ENCODE peak calls at places on chromosomes 11 and 22, in four cellular contexts. One of them, this sample, is unnamed.

GRCh38 chr11:87851234-87851633 is 324.0 kb downstream of the RAB38 start:
- DNase-seq in NCI-H2081: no peak
- DNase-seq in stimulated activated CD8-positive, alpha-beta memory T cell treated with anti-CD3 and anti-CD28 coated beads, Interleukin-12 subunit alpha, Interleukin-12 subunit beta, amount 100 ng/mL, for 4 hours: no peak
- DNase-seq in CD8-positive, alpha-beta memory T cell: no peak
- DNase-seq in this sample: no peak

GRCh38 chr22:39251762-39252460 is 7.1 kb upstream of the PDGFB start:
- DNase-seq in CD8-positive, alpha-beta memory T cell: no peak
- DNase-seq in stimulated activated CD8-positive, alpha-beta memory T cell treated with anti-CD3 and anti-CD28 coated beads, Interleukin-12 subunit alpha, Interleukin-12 subunit beta, amount 100 ng/mL, for 4 hours: no peak
- DNase-seq in NCI-H2081: no peak
- DNase-seq in this sample: no peak

GRCh38 chr22:50190182-50190951 is 4.7 kb downstream of the TRABD start:
- DNase-seq in stimulated activated CD8-positive, alpha-beta memory T cell treated with anti-CD3 and anti-CD28 coated beads, Interleukin-12 subunit alpha, Interleukin-12 subunit beta, amount 100 ng/mL, for 4 hours: peak; percentile 68
- DNase-seq in CD8-positive, alpha-beta memory T cell: peak; percentile 72
- DNase-seq in NCI-H2081: peak; percentile 30
- DNase-seq in this sample: peak; percentile 17

GRCh38 chr22:30210235-30210831 is 36.2 kb downstream of the LIF start:
- DNase-seq in CD8-positive, alpha-beta memory T cell: no peak
- DNase-seq in NCI-H2081: no peak
- DNase-seq in stimulated activated CD8-positive, alpha-beta memory T cell treated with anti-CD3 and anti-CD28 coated beads, Interleukin-12 subunit alpha, Interleukin-12 subunit beta, amount 100 ng/mL, for 4 hours: no peak
- DNase-seq in this sample: no peak

GRCh38 chr22:31829505-31829904 is 75.7 kb downstream of the DEPDC5 start:
- DNase-seq in NCI-H2081: no peak
- DNase-seq in stimulated activated CD8-positive, alpha-beta memory T cell treated with anti-CD3 and anti-CD28 coated beads, Interleukin-12 subunit alpha, Interleukin-12 subunit beta, amount 100 ng/mL, for 4 hours: no peak
- DNase-seq in CD8-positive, alpha-beta memory T cell: no peak
- DNase-seq in this sample: peak; percentile 31

GRCh38 chr22:48658246-48658645 is 1169.4 kb downstream of the BRD1 start:
- DNase-seq in CD8-positive, alpha-beta memory T cell: no peak
- DNase-seq in stimulated activated CD8-positive, alpha-beta memory T cell treated with anti-CD3 and anti-CD28 coated beads, Interleukin-12 subunit alpha, Interleukin-12 subunit beta, amount 100 ng/mL, for 4 hours: no peak
- DNase-seq in NCI-H2081: no peak
- DNase-seq in this sample: no peak

GRCh38 chr11:60831501-60832079 is 10.3 kb upstream of the CCDC86 start:
- DNase-seq in stimulated activated CD8-positive, alpha-beta memory T cell treated with anti-CD3 and anti-CD28 coated beads, Interleukin-12 subunit alpha, Interleukin-12 subunit beta, amount 100 ng/mL, for 4 hours: no peak
- DNase-seq in CD8-positive, alpha-beta memory T cell: no peak
- DNase-seq in NCI-H2081: peak; percentile 31
- DNase-seq in this sample: peak; percentile 53

GRCh38 chr11:64891880-64892279 is 13.5 kb upstream of the EHD1 start:
- DNase-seq in NCI-H2081: no peak
- DNase-seq in stimulated activated CD8-positive, alpha-beta memory T cell treated with anti-CD3 and anti-CD28 coated beads, Interleukin-12 subunit alpha, Interleukin-12 subunit beta, amount 100 ng/mL, for 4 hours: no peak
- DNase-seq in CD8-positive, alpha-beta memory T cell: no peak
- DNase-seq in this sample: no peak

GRCh38 chr11:78935408-78936101 is 360.9 kb upstream of the NARS2 start:
- DNase-seq in stimulated activated CD8-positive, alpha-beta memory T cell treated with anti-CD3 and anti-CD28 coated beads, Interleukin-12 subunit alpha, Interleukin-12 subunit beta, amount 100 ng/mL, for 4 hours: no peak
- DNase-seq in CD8-positive, alpha-beta memory T cell: no peak
- DNase-seq in NCI-H2081: no peak
- DNase-seq in this sample: no peak

GRCh38 chr11:93843906-93844305 is 6.5 kb downstream of the VSTM5 start:
- DNase-seq in stimulated activated CD8-positive, alpha-beta memory T cell treated with anti-CD3 and anti-CD28 coated beads, Interleukin-12 subunit alpha, Interleukin-12 subunit beta, amount 100 ng/mL, for 4 hours: no peak
- DNase-seq in CD8-positive, alpha-beta memory T cell: no peak
- DNase-seq in NCI-H2081: no peak
- DNase-seq in this sample: no peak

GRCh38 chr11:2932850-2933251 is 3.6 kb upstream of the PHLDA2 start:
- DNase-seq in NCI-H2081: no peak
- DNase-seq in stimulated activated CD8-positive, alpha-beta memory T cell treated with anti-CD3 and anti-CD28 coated beads, Interleukin-12 subunit alpha, Interleukin-12 subunit beta, amount 100 ng/mL, for 4 hours: no peak
- DNase-seq in CD8-positive, alpha-beta memory T cell: no peak
- DNase-seq in this sample: no peak

GRCh38 chr11:116819049-116819448 is 4.1 kb downstream of the APOA4 start:
- DNase-seq in NCI-H2081: no peak
- DNase-seq in CD8-positive, alpha-beta memory T cell: no peak
- DNase-seq in stimulated activated CD8-positive, alpha-beta memory T cell treated with anti-CD3 and anti-CD28 coated beads, Interleukin-12 subunit alpha, Interleukin-12 subunit beta, amount 100 ng/mL, for 4 hours: no peak
- DNase-seq in this sample: no peak

GRCh38 chr11:77473801-77474508 is at the start of gene PAK1:
- DNase-seq in CD8-positive, alpha-beta memory T cell: peak; percentile 89
- DNase-seq in stimulated activated CD8-positive, alpha-beta memory T cell treated with anti-CD3 and anti-CD28 coated beads, Interleukin-12 subunit alpha, Interleukin-12 subunit beta, amount 100 ng/mL, for 4 hours: peak; percentile 84
- DNase-seq in NCI-H2081: peak; percentile 90
- DNase-seq in this sample: peak; percentile 88

GRCh38 chr22:35684270-35684700 is 33.4 kb upstream of the APOL5 start:
- DNase-seq in stimulated activated CD8-positive, alpha-beta memory T cell treated with anti-CD3 and anti-CD28 coated beads, Interleukin-12 subunit alpha, Interleukin-12 subunit beta, amount 100 ng/mL, for 4 hours: no peak
- DNase-seq in NCI-H2081: no peak
- DNase-seq in CD8-positive, alpha-beta memory T cell: no peak
- DNase-seq in this sample: peak; percentile 45

GRCh38 chr11:62721994-62722393 is 5.3 kb downstream of the HNRNPUL2 start:
- DNase-seq in NCI-H2081: no peak
- DNase-seq in CD8-positive, alpha-beta memory T cell: no peak
- DNase-seq in stimulated activated CD8-positive, alpha-beta memory T cell treated with anti-CD3 and anti-CD28 coated beads, Interleukin-12 subunit alpha, Interleukin-12 subunit beta, amount 100 ng/mL, for 4 hours: no peak
- DNase-seq in this sample: no peak

GRCh38 chr22:40215266-40215665 is 37.5 kb downstream of the TNRC6B start:
- DNase-seq in stimulated activated CD8-positive, alpha-beta memory T cell treated with anti-CD3 and anti-CD28 coated beads, Interleukin-12 subunit alpha, Interleukin-12 subunit beta, amount 100 ng/mL, for 4 hours: no peak
- DNase-seq in CD8-positive, alpha-beta memory T cell: no peak
- DNase-seq in NCI-H2081: no peak
- DNase-seq in this sample: no peak

GRCh38 chr11:85440273-85440672 is 186.9 kb downstream of the DLG2 start:
- DNase-seq in NCI-H2081: no peak
- DNase-seq in stimulated activated CD8-positive, alpha-beta memory T cell treated with anti-CD3 and anti-CD28 coated beads, Interleukin-12 subunit alpha, Interleukin-12 subunit beta, amount 100 ng/mL, for 4 hours: no peak
- DNase-seq in CD8-positive, alpha-beta memory T cell: no peak
- DNase-seq in this sample: no peak

GRCh38 chr11:58622344-58622743 is at the start of gene CNTF:
- DNase-seq in stimulated activated CD8-positive, alpha-beta memory T cell treated with anti-CD3 and anti-CD28 coated beads, Interleukin-12 subunit alpha, Interleukin-12 subunit beta, amount 100 ng/mL, for 4 hours: no peak
- DNase-seq in CD8-positive, alpha-beta memory T cell: no peak
- DNase-seq in NCI-H2081: no peak
- DNase-seq in this sample: no peak

GRCh38 chr11:16881766-16882165 is 132.4 kb downstream of the PLEKHA7 start:
- DNase-seq in CD8-positive, alpha-beta memory T cell: no peak
- DNase-seq in NCI-H2081: no peak
- DNase-seq in stimulated activated CD8-positive, alpha-beta memory T cell treated with anti-CD3 and anti-CD28 coated beads, Interleukin-12 subunit alpha, Interleukin-12 subunit beta, amount 100 ng/mL, for 4 hours: no peak
- DNase-seq in this sample: no peak

GRCh38 chr11:10310301-10310841 is 5.5 kb downstream of the ADM start:
- DNase-seq in CD8-positive, alpha-beta memory T cell: no peak
- DNase-seq in NCI-H2081: no peak
- DNase-seq in stimulated activated CD8-positive, alpha-beta memory T cell treated with anti-CD3 and anti-CD28 coated beads, Interleukin-12 subunit alpha, Interleukin-12 subunit beta, amount 100 ng/mL, for 4 hours: no peak
- DNase-seq in this sample: no peak

GRCh38 chr11:59183768-59184167 is 11.8 kb downstream of the DTX4 start:
- DNase-seq in NCI-H2081: no peak
- DNase-seq in CD8-positive, alpha-beta memory T cell: no peak
- DNase-seq in stimulated activated CD8-positive, alpha-beta memory T cell treated with anti-CD3 and anti-CD28 coated beads, Interleukin-12 subunit alpha, Interleukin-12 subunit beta, amount 100 ng/mL, for 4 hours: no peak
- DNase-seq in this sample: no peak

GRCh38 chr22:39748877-39749276 is 144.7 kb downstream of the ENTHD1 start:
- DNase-seq in NCI-H2081: peak; percentile 65
- DNase-seq in CD8-positive, alpha-beta memory T cell: no peak
- DNase-seq in stimulated activated CD8-positive, alpha-beta memory T cell treated with anti-CD3 and anti-CD28 coated beads, Interleukin-12 subunit alpha, Interleukin-12 subunit beta, amount 100 ng/mL, for 4 hours: no peak
- DNase-seq in this sample: no peak

GRCh38 chr11:119318240-119319135 is 1.6 kb upstream of the MCAM start:
- DNase-seq in stimulated activated CD8-positive, alpha-beta memory T cell treated with anti-CD3 and anti-CD28 coated beads, Interleukin-12 subunit alpha, Interleukin-12 subunit beta, amount 100 ng/mL, for 4 hours: no peak
- DNase-seq in NCI-H2081: no peak
- DNase-seq in CD8-positive, alpha-beta memory T cell: no peak
- DNase-seq in this sample: peak; percentile 38

GRCh38 chr22:25747245-25747944 is 5.4 kb downstream of the MYO18B start:
- DNase-seq in stimulated activated CD8-positive, alpha-beta memory T cell treated with anti-CD3 and anti-CD28 coated beads, Interleukin-12 subunit alpha, Interleukin-12 subunit beta, amount 100 ng/mL, for 4 hours: no peak
- DNase-seq in NCI-H2081: no peak
- DNase-seq in CD8-positive, alpha-beta memory T cell: no peak
- DNase-seq in this sample: no peak

This sample was measured in NCI-H1092.